ENCODE peak calls at places on chromosomes 7 and 10, in six cellular contexts. V, W, T, R, Z and G are unnamed samples.

GRCh38 chr10:45082176-45082575 is 81.5 kb downstream of the ZNF22 start:
- DNase-seq in V (no peak), R (no peak), Z (no peak), W (no peak), T (no peak), G (no peak)

GRCh38 chr7:98828368-98828767 is 41.4 kb downstream of the TMEM130 start:
- DNase-seq in T (no peak), R (no peak), V (no peak), Z (no peak), W (no peak), G (no peak)

GRCh38 chr7:20267482-20267881 is 50.3 kb upstream of the MACC1 start:
- DNase-seq in W (no peak), Z (no peak), R (no peak), V (no peak), T (no peak), G (no peak)

GRCh38 chr10:32889631-32890212 is 68.3 kb downstream of the ITGB1 start:
- DNase-seq in T (no peak), Z (no peak), V (no peak), W (no peak), R (no peak), G (no peak)

GRCh38 chr7:111743244-111743852 is 181.1 kb upstream of the IMMP2L start:
- DNase-seq in W (no peak), T (no peak), V (no peak), R (no peak), Z (no peak), G (no peak)

GRCh38 chr7:142671506-142671905 is 77.8 kb upstream of the PRSS1 start:
- DNase-seq in R (no peak), Z (no peak), V (no peak), W (no peak), T (no peak), G (no peak)

GRCh38 chr7:137635874-137636273 is 210.9 kb downstream of the DGKI start:
- DNase-seq in R (no peak), W (no peak), T (no peak), V (no peak), Z (no peak), G (no peak)

GRCh38 chr7:87219545-87220025 is at the start of gene TMEM243:
- DNase-seq in R (peak; percentile 63), W (peak; percentile 86), Z (peak; percentile 64), T (peak; percentile 63), V (peak; percentile 67), G (peak; percentile 41)

GRCh38 chr10:64463406-64463805 is 942.2 kb downstream of the REEP3 start:
- DNase-seq in W (no peak), R (peak; percentile 18), V (no peak), T (no peak), Z (no peak), G (no peak)

GRCh38 chr7:920351-921070 is 34.0 kb downstream of the ADAP1 start:
- DNase-seq in T (no peak), V (no peak), R (no peak), Z (no peak), W (no peak), G (no peak)

GRCh38 chr7:25029075-25029474 is 49.1 kb upstream of the OSBPL3 start:
- DNase-seq in R (no peak), W (no peak), T (no peak), Z (no peak), V (no peak), G (no peak)

GRCh38 chr10:33095867-33096479 is 137.9 kb upstream of the ITGB1 start:
- DNase-seq in T (no peak), Z (no peak), V (no peak), R (no peak), W (no peak), G (no peak)

GRCh38 chr10:95247881-95248583 is 42.8 kb downstream of the PDLIM1 start:
- DNase-seq in V (no peak), Z (no peak), R (no peak), T (no peak), W (no peak), G (no peak)

GRCh38 chr7:104946338-104946737 is 67.7 kb upstream of the KMT2E start:
- DNase-seq in T (no peak), R (no peak), V (no peak), W (no peak), Z (no peak), G (no peak)

GRCh38 chr7:74452748-74453320 is 872 bp upstream of the GTF2IRD1 start:
- DNase-seq in W (no peak), T (peak; percentile 81), V (peak; percentile 50), R (peak; percentile 88), Z (peak; percentile 34), G (peak; percentile 43)

GRCh38 chr10:60781678-60782077 is 3.4 kb downstream of the CDK1 start:
- DNase-seq in T (peak; percentile 36), W (no peak), V (peak; percentile 22), Z (peak; percentile 25), R (no peak), G (no peak)

GRCh38 chr7:106957766-106958165 is 86.7 kb upstream of the PRKAR2B start:
- DNase-seq in V (no peak), W (no peak), R (no peak), Z (no peak), T (no peak), G (no peak)

GRCh38 chr7:82600601-82601000 is 157.0 kb upstream of the CACNA2D1 start:
- DNase-seq in Z (no peak), W (no peak), R (peak; percentile 6), T (peak; percentile 15), V (no peak), G (no peak)

GRCh38 chr10:75565286-75566251 is 134.1 kb downstream of the LRMDA start:
- DNase-seq in V (no peak), Z (no peak), R (no peak), T (no peak), W (no peak), G (no peak)

GRCh38 chr10:102627446-102628293 is 16.6 kb upstream of the TRIM8 start:
- DNase-seq in Z (peak; percentile 88), R (peak; percentile 62), V (peak; percentile 64), T (peak; percentile 62), W (no peak), G (no peak)

GRCh38 chr10:4130685-4131084 is 345.7 kb upstream of the KLF6 start:
- DNase-seq in W (peak; percentile 41), R (no peak), Z (no peak), T (no peak), V (no peak), G (no peak)

GRCh38 chr7:154480817-154481216 is 428.6 kb downstream of the DPP6 start:
- DNase-seq in T (no peak), W (no peak), Z (no peak), R (no peak), V (no peak), G (no peak)

GRCh38 chr10:23051855-23052309 is 43.5 kb upstream of the MSRB2 start:
- DNase-seq in R (no peak), V (no peak), W (no peak), Z (no peak), T (no peak), G (no peak)

DNA sequence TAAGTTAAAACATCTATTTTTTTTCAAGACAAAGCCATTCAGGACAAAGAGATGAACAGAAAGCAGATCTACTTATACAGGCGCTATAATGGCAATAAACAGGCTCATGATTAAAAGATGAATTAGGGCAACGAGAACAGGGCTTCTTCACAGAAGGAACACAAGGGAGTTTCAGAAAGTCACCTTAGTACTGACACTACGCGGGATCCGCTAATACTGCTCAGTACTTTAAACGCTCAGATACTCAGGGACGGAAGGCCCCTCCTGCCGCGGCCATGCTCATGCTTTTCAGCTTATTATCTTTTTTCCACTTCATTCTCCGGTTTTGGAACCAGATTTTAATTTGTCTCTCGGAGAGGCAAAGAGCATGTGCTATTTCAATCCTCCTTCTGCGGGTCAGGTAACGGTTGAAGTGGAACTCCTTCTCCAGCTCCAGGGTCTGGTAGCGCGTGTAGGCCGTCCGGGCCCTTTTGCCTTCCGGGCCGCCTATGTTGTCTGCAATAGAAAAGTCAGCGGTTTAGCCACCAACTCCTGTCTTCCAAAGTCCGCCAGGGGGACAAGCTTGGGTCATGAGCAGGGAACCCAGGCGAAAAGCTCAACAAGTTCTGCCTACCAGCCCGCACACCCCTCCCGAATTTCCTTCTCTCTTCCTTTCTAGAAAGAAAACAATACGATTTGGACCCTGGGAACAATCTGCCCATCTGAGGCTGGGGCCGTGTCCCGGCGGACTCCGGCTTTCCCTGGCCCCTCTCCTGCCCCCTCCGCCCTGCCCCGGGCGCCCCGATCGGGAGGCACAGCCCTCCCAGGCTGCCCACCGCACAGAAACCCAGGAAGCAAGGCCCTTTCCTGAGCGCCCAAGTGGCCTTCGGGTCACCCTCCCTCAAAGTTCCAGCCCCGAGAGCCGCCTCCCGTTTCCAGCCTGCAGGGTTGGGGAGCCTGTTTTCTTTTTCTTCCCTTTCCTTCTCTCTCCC is 1.6 kb downstream of the HOXA5 start:
- DNase-seq in Z (no peak), V (no peak), T (peak; percentile 71), W (no peak), R (peak; percentile 71), G (no peak)
- H3K4me3 ChIP-seq in Z (peak overlapping the region; percentile 62), V (peak overlapping the region; percentile 65), T (peak overlapping the region; percentile 89), W (no peak overlapping the region), R (peak overlapping the region; percentile 75), G (peak overlapping the region; percentile 32)

GRCh38 chr10:71392292-71392691 is 4.4 kb upstream of the CDH23 start:
- DNase-seq in W (no peak), R (no peak), Z (no peak), T (no peak), V (no peak), G (no peak)
- H3K4me3 ChIP-seq in W (no peak overlapping the region), R (no peak overlapping the region), Z (no peak overlapping the region), T (no peak overlapping the region), V (no peak overlapping the region), G (no peak overlapping the region)

DNA sequence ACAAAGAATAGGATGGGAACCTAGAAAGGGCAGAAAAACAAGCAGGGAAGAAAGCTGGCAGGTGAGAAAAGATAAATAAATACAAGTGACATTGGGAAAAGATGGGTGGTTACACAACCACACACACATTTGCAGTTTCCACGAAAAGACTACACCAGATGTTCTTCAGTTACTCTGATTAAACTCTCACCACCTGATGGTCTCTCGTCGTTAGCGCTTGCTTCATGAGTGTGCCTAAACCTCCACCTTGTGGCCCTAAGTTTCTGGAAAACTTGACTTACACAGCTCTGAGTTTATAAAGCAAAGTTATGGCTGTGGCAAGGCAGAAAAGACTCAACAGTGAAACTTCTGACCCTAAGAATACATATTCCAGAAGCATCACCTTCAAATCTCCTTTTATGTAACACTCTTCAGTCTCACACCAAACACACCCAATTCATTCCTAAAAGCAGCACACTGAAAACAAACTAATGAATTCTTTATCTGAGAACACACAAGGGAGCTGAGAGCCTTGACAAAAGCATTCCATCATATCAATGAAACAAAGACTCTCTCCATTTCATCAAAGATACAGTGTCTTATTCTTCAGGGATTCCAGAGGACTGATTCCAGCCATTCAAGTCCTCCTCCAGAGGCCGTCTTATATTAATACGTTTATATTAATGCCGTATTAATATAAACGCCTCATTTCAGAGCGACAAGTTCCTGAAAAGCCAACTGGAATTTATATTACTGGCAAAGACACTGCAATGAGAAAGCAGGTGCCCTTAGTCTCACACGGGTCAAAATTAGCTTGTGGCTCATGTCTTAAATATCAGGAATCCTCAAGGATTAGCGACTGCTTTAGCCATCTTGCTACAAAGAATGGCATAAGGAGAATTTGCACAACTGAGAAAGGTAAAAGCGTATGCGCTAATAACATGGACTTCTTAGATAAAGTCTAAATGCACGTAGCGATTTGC is 77.6 kb downstream of the RNF216 start:
- DNase-seq in Z (no peak), T (no peak), R (no peak), V (no peak), W (no peak), G (no peak)
- H3K4me3 ChIP-seq in Z (no peak overlapping the region), T (no peak overlapping the region), R (no peak overlapping the region), V (no peak overlapping the region), W (no peak overlapping the region), G (no peak overlapping the region)

DNA sequence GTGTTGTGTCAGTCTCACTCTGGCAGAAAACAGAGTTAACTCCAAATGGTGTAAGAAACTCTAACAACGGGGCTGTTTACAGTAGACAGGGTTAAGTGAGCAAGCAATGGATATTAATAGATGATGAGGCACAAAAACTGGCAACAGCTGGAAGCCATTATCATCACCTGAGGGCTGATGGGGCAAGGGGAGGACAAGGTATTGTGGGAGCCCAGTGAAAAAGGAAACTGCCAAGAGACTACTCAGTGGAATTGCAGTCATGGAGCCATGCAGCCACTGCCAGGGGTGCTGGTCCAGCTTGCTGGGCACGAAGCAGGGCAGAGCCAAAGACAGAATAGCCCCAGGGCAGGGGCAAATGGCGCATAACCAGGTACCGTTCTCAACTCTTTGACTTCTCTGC is 260.7 kb downstream of the BICC1 start:
- DNase-seq in W (no peak), V (no peak), Z (no peak), R (peak; percentile 46), T (peak; percentile 39), G (no peak)
- H3K4me3 ChIP-seq in W (no peak overlapping the region), V (no peak overlapping the region), Z (no peak overlapping the region), R (no peak overlapping the region), T (no peak overlapping the region), G (no peak overlapping the region)